ENCODE peak calls at places on chromosome 18, in four cellular contexts. T is astrocyte of the spinal cord, V is mammary epithelial cell, O is body of pancreas. S is an unnamed sample.

GRCh38 chr18:55326134-55326533 is 261.9 kb downstream of the TCF4 start:
- DNase-seq in T (no peak), V (no peak), O (no peak), S (no peak)

GRCh38 chr18:44870631-44871502 is 190.2 kb downstream of the SETBP1 start:
- DNase-seq in T (no peak), V (no peak), O (peak), S (no peak)

GRCh38 chr18:53796042-53796729 is 428.3 kb downstream of the MBD2 start:
- DNase-seq in V (peak), T (peak), O (no peak), S (no peak)

GRCh38 chr18:28048612-28049011 is 128.3 kb downstream of the CDH2 start:
- DNase-seq in V (no peak), O (no peak), T (no peak), S (no peak)

GRCh38 chr18:21194871-21195771 is 46.9 kb upstream of the GREB1L start:
- DNase-seq in T (peak), V (peak), O (no peak), S (no peak)

GRCh38 chr18:3985030-3985429 is 470.1 kb downstream of the DLGAP1 start:
- DNase-seq in T (peak), V (no peak), O (no peak), S (no peak)

GRCh38 chr18:5542393-5543035 is 1.3 kb downstream of the EPB41L3 start:
- DNase-seq in T (peak), O (peak), V (no peak), S (no peak)

GRCh38 chr18:54255141-54255540 is 14.2 kb upstream of the POLI start:
- DNase-seq in O (no peak), V (no peak), T (no peak), S (no peak)

GRCh38 chr18:66894851-66895250 is 291.0 kb upstream of the CDH19 start:
- DNase-seq in T (no peak), V (no peak), O (no peak), S (no peak)

GRCh38 chr18:54736981-54737380 is 91.3 kb upstream of the RAB27B start:
- DNase-seq in O (no peak), T (peak), V (peak), S (no peak)

GRCh38 chr18:44826418-44827259 is 146.0 kb downstream of the SETBP1 start:
- DNase-seq in O (peak), V (peak), T (peak), S (no peak)

GRCh38 chr18:66752733-66753132 is 148.8 kb upstream of the CDH19 start:
- DNase-seq in V (peak), T (no peak), O (peak), S (no peak)

GRCh38 chr18:32271649-32272324 is 81.9 kb downstream of the MEP1B start:
- DNase-seq in T (peak), V (peak), O (no peak), S (no peak)

GRCh38 chr18:58847383-58848071 is 17.1 kb upstream of the ZNF532 start:
- DNase-seq in V (no peak), O (peak), T (no peak), S (peak)

GRCh38 chr18:69580107-69580506 is 179.4 kb downstream of the DOK6 start:
- DNase-seq in T (no peak), V (no peak), O (no peak), S (no peak)

GRCh38 chr18:70400473-70400872 is 111.6 kb downstream of the SOCS6 start:
- DNase-seq in O (no peak), T (no peak), V (no peak), S (no peak)

GRCh38 chr18:63177822-63178525 is 141.6 kb downstream of the BCL2 start:
- DNase-seq in V (no peak), T (no peak), O (peak), S (no peak)

GRCh38 chr18:44778788-44779187 is 98.1 kb downstream of the SETBP1 start:
- DNase-seq in T (peak), V (no peak), O (peak), S (no peak)

GRCh38 chr18:53567935-53568574 is 656.4 kb downstream of the MBD2 start:
- DNase-seq in T (peak), O (no peak), V (no peak), S (no peak)

GRCh38 chr18:3683483-3683882 is 233.5 kb downstream of the TGIF1 start:
- DNase-seq in T (no peak), V (no peak), O (no peak), S (no peak)

GRCh38 chr18:72460210-72460680 is 83.9 kb downstream of the CBLN2 start:
- DNase-seq in O (no peak), T (peak), V (no peak), S (peak)

DNA sequence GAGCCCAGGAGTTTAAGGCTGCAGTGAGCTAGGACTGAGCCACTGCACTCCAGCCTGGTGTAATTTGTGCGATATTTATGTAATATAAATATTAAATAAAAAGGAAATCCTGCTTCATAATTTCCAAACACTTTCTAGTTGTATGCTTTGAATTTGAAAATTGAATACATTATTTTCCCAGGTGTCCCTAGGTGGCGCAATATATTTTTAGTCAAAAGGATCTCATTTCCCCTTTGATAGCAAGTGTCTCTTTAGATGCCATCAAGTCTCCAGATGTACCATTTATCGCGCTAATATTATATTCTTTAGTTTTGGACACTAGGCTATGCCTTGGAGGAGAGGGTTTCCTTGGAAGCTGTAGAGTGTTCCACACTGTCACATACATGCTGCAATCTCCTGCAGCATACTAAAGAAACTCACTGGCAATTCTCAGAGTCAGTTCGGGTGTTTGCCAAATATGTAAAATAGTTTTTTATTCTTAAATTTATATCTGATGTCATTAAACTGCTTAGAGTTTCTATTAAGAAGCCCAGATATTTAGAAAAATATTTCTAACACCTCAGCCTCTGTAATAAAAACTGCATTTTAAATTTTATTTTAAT is 5.6 kb upstream of the WDR7 start:
- DNase-seq in T (no peak), O (no peak), V (no peak), S (no peak)
- TF ChIP-seq CTCF in T (peak), O (peak), V (peak), S (peak)

DNA sequence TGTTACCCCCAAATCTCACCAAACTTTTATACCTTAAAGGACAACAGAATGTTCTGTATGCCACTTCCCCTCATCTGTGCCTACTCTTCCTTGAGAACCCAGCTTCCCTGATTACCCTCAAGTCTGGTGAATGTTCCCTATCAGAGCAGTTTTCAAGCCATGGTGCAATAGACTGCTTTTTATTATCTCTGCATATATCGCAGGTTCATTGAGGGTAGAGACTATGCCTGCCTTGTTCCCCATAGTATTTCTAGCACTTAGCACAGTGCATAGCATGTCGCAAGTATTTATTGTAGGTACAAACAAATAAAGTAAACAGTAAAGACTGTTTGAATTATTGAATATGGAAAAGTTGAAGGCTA is 146.6 kb downstream of the HAUS1 start:
- DNase-seq in T (no peak), V (no peak), O (no peak), S (no peak)
- H3K4me3 ChIP-seq in T (no peak), V (no peak), O (no peak), S (no peak)

DNA sequence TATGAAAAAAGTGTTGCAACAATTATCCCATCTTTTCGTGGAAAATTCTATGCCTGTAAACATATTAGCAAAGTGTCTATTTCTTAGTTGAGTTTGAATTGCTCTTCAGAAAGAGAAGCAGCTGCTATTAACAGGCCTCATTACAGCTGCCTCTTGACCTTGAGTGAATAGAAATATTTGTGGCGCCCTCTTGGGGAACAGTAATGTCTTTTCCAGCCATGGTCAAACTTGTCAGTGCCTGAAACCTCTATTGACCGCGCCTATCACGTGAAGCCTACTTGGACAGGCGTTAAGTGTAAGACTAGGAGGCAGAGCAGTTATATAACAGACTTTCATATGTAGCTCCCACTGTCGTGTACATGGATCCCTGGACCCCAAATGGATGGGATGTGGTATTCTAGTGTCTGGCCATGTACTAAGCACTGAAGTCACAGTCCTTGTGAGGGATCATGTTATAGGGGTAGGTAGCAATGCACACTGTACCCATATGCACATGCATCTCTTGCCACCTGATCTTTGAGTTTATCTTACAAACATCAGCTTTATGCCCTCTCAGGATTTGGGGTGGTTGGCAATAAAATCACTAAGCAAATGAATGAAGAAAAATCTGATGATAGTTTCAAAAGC is 245.0 kb downstream of the PTGR3 start:
- DNase-seq in V (peak), T (peak), O (peak), S (peak)
- TF ChIP-seq CTCF in V (peak), T (peak), O (peak), S (peak)

GRCh38 chr18:8703781-8704301 is 1.5 kb upstream of the MTCL1 start:
- DNase-seq in T (no peak), O (peak), V (no peak), S (no peak)
- H3K4me3 ChIP-seq in T (no peak), O (no peak), V (peak), S (peak)

DNA sequence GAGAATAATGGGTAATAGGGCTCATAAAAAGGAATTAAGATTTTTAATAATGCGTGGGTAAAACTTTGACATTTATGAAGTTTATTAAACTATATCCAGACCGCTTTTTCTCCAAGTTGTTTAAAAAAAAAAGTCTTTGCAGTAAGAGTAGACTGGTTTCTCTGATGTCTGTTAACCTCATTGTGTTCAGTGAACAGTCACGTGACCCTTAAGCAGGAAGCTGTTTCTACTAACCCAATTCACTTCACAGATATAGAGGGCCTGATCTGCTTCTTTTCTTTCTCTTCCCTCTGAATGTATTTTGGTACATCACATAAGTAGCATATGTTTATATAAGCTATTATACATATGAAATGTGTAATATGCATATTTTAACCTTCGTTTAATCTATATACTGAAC is 1011.3 kb upstream of the CELF4 start:
- DNase-seq in T (no peak), O (no peak), V (no peak), S (no peak)
- TF ChIP-seq CTCF in T (no peak), O (no peak), V (no peak), S (no peak)

GRCh38 chr18:75112486-75113096 is 96.3 kb downstream of the PTGR3 start:
- DNase-seq in V (no peak), O (no peak), T (no peak), S (no peak)
- H3K4me3 ChIP-seq in V (no peak), O (no peak), T (no peak), S (no peak)

DNA sequence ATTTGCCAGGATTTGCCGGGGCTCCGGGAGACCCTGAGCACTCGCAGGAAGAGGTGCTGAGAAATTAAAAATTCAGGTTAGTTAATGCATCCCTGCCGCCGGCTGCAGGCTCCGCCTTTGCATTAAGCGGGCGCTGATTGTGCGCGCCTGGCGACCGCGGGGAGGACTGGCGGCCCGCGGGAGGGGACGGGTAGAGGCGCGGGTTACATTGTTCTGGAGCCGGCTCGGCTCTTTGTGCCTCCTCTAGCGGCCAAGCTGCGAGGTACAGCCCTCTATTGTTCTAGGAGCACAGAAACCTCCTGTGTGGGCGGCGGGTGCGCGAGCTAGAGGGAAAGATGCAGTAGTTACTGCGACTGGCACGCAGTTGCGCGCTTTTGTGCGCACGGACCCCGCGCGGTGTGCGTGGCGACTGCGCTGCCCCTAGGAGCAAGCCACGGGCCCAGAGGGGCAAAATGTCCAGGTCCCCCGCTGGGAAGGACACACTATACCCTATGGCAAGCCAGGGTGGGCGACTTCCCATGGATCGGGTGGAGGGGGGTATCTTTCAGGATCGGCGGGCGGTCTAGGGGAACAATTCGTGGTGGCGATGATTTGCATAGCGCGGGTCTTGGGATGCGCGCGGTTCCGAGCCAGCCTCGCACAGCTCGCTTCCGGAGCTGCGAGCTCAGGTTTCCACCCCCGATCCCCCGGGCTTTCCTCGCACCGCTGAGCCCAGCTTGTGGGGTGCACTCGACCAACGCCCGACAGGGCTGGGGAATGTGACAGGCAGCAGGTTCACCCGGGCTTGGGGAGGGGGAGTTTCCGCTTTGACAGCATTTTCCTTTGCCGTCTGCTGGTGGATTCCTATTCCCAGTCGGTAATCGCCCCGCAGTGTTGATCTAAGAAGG is 2.9 kb downstream of the ONECUT2 start:
- DNase-seq in T (no peak), O (peak), V (peak), S (peak)
- TF ChIP-seq CTCF in T (peak), O (peak), V (peak), S (peak)

DNA sequence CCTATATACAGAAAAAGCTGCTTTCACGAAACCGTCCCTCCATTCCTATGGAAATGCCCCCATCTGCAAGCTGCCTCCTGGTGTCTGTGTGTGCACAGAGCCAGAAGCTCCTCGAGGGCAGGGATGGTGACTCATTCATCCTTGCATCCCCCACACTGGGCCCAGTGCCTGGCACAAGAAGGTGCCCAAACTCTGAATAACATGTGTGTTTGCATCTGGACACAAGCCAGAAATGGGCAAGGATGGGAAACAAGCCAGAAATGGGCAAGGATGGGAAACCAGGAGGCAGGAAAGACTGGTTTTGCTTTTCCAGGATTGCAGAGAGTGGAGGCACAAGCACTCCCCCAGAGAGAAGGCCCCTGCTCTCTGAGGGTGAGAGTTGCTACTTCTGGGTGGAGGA is 313.9 kb downstream of the CELF4 start:
- DNase-seq in O (peak), T (no peak), V (peak), S (no peak)
- H3K4me3 ChIP-seq in O (no peak), T (no peak), V (no peak), S (no peak)

GRCh38 chr18:25016666-25017065 is 335.3 kb downstream of the ZNF521 start:
- DNase-seq in V (no peak), O (peak), T (no peak), S (no peak)
- TF ChIP-seq CTCF in V (no peak), O (no peak), T (no peak), S (no peak)

GRCh38 chr18:34495434-34495833 is 214.7 kb upstream of the DTNA start:
- DNase-seq in T (no peak), O (no peak), V (no peak), S (no peak)
- H3K4me3 ChIP-seq in T (no peak), O (no peak), V (no peak), S (peak)

S was measured in dorsolateral prefrontal cortex.